ENCODE peak calls at places on chromosomes 11 and 22, in four cellular contexts. One of them, this sample, is unnamed.

GRCh38 chr11:47353978-47354774 is 1.7 kb upstream of the MYBPC3 start:
- DNase-seq in T follicular helper cell: no peak
- DNase-seq in AML-193: no peak
- DNase-seq in naive thymus-derived CD4-positive, alpha-beta T cell: no peak
- DNase-seq in this sample: no peak

GRCh38 chr11:2375341-2375853 is 1.7 kb upstream of the CD81 start:
- DNase-seq in T follicular helper cell: no peak
- DNase-seq in AML-193: no peak
- DNase-seq in naive thymus-derived CD4-positive, alpha-beta T cell: no peak
- DNase-seq in this sample: no peak

GRCh38 chr22:31250740-31251330 is 38.7 kb downstream of the LIMK2 start:
- DNase-seq in T follicular helper cell: no peak
- DNase-seq in AML-193: no peak
- DNase-seq in naive thymus-derived CD4-positive, alpha-beta T cell: no peak
- DNase-seq in this sample: no peak

GRCh38 chr11:76141901-76142300 is 64.4 kb downstream of the WNT11 start:
- DNase-seq in T follicular helper cell: no peak
- DNase-seq in AML-193: no peak
- DNase-seq in naive thymus-derived CD4-positive, alpha-beta T cell: no peak
- DNase-seq in this sample: no peak

GRCh38 chr22:20552450-20552894 is 45.1 kb downstream of the MED15 start:
- DNase-seq in T follicular helper cell: no peak
- DNase-seq in AML-193: no peak
- DNase-seq in naive thymus-derived CD4-positive, alpha-beta T cell: no peak
- DNase-seq in this sample: no peak

GRCh38 chr11:122634507-122634906 is 21.0 kb upstream of the UBASH3B start:
- DNase-seq in T follicular helper cell: no peak
- DNase-seq in AML-193: no peak
- DNase-seq in naive thymus-derived CD4-positive, alpha-beta T cell: no peak
- DNase-seq in this sample: no peak

GRCh38 chr11:2314525-2315394 is 12.9 kb downstream of the TSPAN32 start:
- DNase-seq in T follicular helper cell: no peak
- DNase-seq in AML-193: no peak
- DNase-seq in naive thymus-derived CD4-positive, alpha-beta T cell: no peak
- DNase-seq in this sample: no peak

GRCh38 chr11:70811915-70812314 is 413.6 kb downstream of the CTTN start:
- DNase-seq in T follicular helper cell: no peak
- DNase-seq in AML-193: no peak
- DNase-seq in naive thymus-derived CD4-positive, alpha-beta T cell: no peak
- DNase-seq in this sample: no peak

GRCh38 chr11:103850419-103851165 is 185.8 kb upstream of the DDI1 start:
- DNase-seq in T follicular helper cell: no peak
- DNase-seq in AML-193: no peak
- DNase-seq in naive thymus-derived CD4-positive, alpha-beta T cell: no peak
- DNase-seq in this sample: no peak

GRCh38 chr11:119375629-119376196 is 5.8 kb downstream of the USP2 start:
- DNase-seq in T follicular helper cell: no peak
- DNase-seq in AML-193: no peak
- DNase-seq in naive thymus-derived CD4-positive, alpha-beta T cell: no peak
- DNase-seq in this sample: no peak

GRCh38 chr11:34501500-34501899 is 12.1 kb downstream of the ELF5 start:
- DNase-seq in T follicular helper cell: no peak
- DNase-seq in AML-193: peak; percentile 67
- DNase-seq in naive thymus-derived CD4-positive, alpha-beta T cell: no peak
- DNase-seq in this sample: no peak

GRCh38 chr11:18844753-18845367 is 53.3 kb upstream of the PTPN5 start:
- DNase-seq in T follicular helper cell: no peak
- DNase-seq in AML-193: peak; percentile 32
- DNase-seq in naive thymus-derived CD4-positive, alpha-beta T cell: no peak
- DNase-seq in this sample: no peak

GRCh38 chr11:20457001-20457768 is 69.7 kb downstream of the PRMT3 start:
- DNase-seq in T follicular helper cell: no peak
- DNase-seq in AML-193: no peak
- DNase-seq in naive thymus-derived CD4-positive, alpha-beta T cell: no peak
- DNase-seq in this sample: no peak

GRCh38 chr11:7965386-7965785 is at the start of gene NLRP10:
- DNase-seq in T follicular helper cell: no peak
- DNase-seq in AML-193: no peak
- DNase-seq in naive thymus-derived CD4-positive, alpha-beta T cell: no peak
- DNase-seq in this sample: no peak

This sample was measured in effector memory CD4-positive, alpha-beta T cell.